ENCODE peak calls at places on chromosomes 11 and 22, in four cellular contexts. L is heart right ventricle; B is CD8-positive, alpha-beta T cell; Z is kidney. S is an unnamed sample. For H3K36me3, the result is how much of the 10 kb centered on the place peaks cover.

GRCh38 chr11:2211113-2211971 is 39.7 kb upstream of the TH start:
- DNase-seq in L (peak), B (no peak), Z (peak), S (peak)

GRCh38 chr11:2898366-2899079 is 12.9 kb upstream of the CDKN1C start:
- DNase-seq in L (peak), B (peak), Z (peak), S (no peak)

GRCh38 chr11:63537293-63538101 is 889 bp downstream of the PLAAT4 start:
- DNase-seq in L (peak), B (no peak), Z (no peak), S (no peak)

GRCh38 chr11:133947298-133947905 is 9.4 kb downstream of the IGSF9B start:
- DNase-seq in L (peak), B (peak), Z (no peak), S (no peak)

GRCh38 chr22:50720861-50721844 is 16.9 kb upstream of the ACR start:
- DNase-seq in L (peak), B (no peak), Z (peak), S (no peak)

GRCh38 chr22:49961601-49962011 is 1.0 kb downstream of the PIM3 start:
- DNase-seq in L (peak), B (no peak), Z (peak), S (no peak)

GRCh38 chr22:19923914-19924513 is 17.6 kb upstream of the COMT start:
- DNase-seq in L (no peak), B (no peak), Z (peak), S (no peak)

GRCh38 chr11:66008095-66008467 is 3.7 kb upstream of the CST6 start:
- DNase-seq in L (no peak), B (no peak), Z (no peak), S (no peak)

GRCh38 chr11:45263773-45264172 is 22.4 kb downstream of the SYT13 start:
- DNase-seq in L (no peak), B (no peak), Z (no peak), S (no peak)

GRCh38 chr11:19705936-19706335 is 6.7 kb upstream of the NAV2 start:
- DNase-seq in L (no peak), B (no peak), Z (no peak), S (no peak)

GRCh38 chr11:73290536-73290935 is 17.5 kb upstream of the ARHGEF17 start:
- DNase-seq in L (no peak), B (no peak), Z (peak), S (no peak)
- H3K27ac ChIP-seq in L (no peak), B (no peak), Z (no peak), S (no peak)

GRCh38 chr11:61587541-61587941 is 6.7 kb upstream of the SYT7 start:
- DNase-seq in L (peak), B (peak), Z (no peak), S (peak)

GRCh38 chr11:61589961-61590360 is 9.1 kb upstream of the SYT7 start:
- DNase-seq in L (no peak), B (no peak), Z (no peak), S (no peak)

GRCh38 chr11:61587951-61588695 is 7.2 kb upstream of the SYT7 start:
- DNase-seq in L (peak), B (peak), Z (peak), S (peak)

GRCh38 chr11:61585115-61585514 is 4.2 kb upstream of the SYT7 start:
- DNase-seq in L (no peak), B (no peak), Z (no peak), S (no peak)

GRCh38 chr11:61586792-61587430 is 6.0 kb upstream of the SYT7 start:
- DNase-seq in L (no peak), B (no peak), Z (no peak), S (no peak)
- H3K4me3 ChIP-seq in L (peak), B (no peak), Z (no peak), S (peak)

DNA sequence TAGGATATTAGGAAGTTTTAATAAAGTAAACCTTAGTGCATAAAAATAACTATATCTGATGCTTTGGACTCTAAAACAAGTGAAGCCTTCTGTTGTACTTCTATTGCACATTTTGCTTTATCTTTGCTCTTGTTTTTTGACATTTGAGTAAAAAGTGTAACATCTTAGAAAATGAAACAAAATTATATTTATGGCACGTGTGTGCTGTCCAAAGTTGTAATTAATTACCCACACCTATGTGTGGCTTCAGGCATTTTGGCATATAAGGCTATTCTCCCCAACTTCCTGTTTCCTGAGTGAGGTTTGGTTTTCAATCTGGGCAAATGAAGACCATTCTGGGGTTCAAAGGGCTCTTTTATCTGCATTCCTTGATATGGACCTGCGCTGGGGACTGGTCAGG is at the start of gene OOSP1:
- DNase-seq in L (no peak), B (no peak), Z (no peak), S (no peak)
- H3K36me3 ChIP-seq in L (under half), B (under half), Z (under half), S (under half)

DNA sequence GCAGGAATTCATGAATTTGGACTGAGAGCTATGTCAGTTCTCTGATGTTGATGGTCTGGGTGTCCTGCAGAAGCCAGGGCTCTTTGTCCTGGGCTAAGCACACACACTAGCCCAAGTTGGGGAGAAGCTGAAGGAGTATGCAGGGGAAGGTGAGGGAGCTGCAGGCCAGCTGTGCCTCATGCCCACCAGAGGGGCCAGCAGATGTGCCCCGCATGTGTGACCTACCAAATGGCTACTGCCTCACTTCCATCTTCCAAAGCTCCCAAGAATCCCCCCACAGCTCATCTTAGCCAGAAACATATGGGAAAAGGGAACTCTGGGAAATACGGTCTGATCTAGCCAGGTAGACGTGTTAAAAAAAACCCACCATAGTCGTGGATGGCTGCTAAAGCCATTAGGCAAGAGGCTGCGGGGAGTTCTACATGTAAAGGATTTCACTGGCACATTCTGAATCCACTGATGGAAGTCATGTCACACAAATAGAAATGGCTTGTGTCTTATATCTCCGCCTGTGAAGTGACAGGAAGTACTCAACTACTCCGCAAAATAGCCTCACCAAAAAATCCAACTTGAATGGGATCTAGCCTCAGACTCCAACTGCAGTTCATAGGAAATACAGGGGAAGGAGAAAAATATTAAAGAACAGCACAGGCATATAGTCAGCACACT is 96.3 kb upstream of the CLMP start:
- DNase-seq in L (no peak), B (no peak), Z (no peak), S (no peak)
- H3K27ac ChIP-seq in L (no peak), B (no peak), Z (no peak), S (no peak)

GRCh38 chr11:46458491-46458890 is 66.9 kb upstream of the CHRM4 start:
- DNase-seq in L (no peak), B (no peak), Z (no peak), S (no peak)

GRCh38 chr11:46456269-46456668 is 64.7 kb upstream of the CHRM4 start:
- DNase-seq in L (no peak), B (no peak), Z (no peak), S (no peak)

GRCh38 chr11:46457659-46458058 is 66.1 kb upstream of the CHRM4 start:
- DNase-seq in L (no peak), B (no peak), Z (no peak), S (no peak)

GRCh38 chr11:46455816-46456215 is 64.2 kb upstream of the CHRM4 start:
- DNase-seq in L (no peak), B (no peak), Z (no peak), S (no peak)

DNA sequence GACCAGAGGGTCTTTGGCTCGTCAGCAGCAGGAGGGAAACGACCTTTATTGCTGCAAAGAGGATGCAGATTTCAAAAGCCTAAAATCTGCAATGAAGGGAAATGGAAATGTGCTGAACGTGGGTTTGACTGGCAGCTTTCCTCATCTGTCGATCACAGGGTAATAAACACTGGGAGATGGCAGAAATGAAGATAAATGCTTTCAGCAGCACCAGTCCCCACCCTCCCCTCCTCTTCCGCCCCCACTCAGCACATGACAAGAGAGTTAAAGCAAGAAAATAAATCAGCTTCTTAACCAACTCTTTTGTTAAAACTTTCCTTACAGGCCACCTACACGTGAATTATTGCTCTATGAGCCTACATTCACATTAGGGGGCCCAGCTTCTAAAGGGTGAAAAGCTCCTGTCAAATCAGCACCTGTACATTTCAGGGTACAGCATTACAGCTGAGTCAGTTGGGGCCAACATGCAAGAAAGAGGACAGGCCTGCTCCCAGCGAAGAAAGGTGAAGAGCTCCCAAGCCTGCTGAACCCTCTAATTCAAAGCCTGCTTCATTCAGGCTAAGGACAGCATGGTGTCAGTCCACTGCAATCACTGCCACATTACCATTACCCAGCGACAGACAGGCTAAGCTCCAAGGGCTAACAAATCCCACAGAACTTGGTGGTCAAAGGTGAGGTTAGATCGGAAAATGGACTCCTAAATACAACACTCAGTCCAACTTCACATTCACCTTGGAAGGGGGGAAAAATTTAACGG is 65.3 kb upstream of the CHRM4 start:
- DNase-seq in L (no peak), B (no peak), Z (no peak), S (no peak)
- H3K4me3 ChIP-seq in L (no peak), B (no peak), Z (no peak), S (no peak)

DNA sequence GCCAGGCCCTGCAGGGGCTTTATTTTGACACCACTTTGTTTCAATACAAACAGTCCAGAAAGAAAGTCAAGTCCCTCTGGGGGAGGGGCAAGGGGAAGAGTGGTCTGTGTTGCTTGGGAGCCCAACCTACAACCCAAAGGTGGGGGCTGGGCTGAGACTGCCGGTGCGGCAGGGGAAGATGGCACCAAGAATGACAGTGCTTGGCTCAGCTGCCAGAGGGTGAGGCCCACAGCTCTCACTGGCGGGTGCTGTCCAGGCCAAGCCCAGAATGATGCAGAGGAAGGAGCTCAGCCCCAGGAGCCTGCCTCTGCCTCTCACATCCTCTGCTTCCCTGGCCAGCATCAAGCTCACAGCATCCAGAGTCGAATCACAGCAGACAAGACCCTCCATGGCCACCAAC is 12.4 kb downstream of the ARFGAP2 start:
- DNase-seq in L (no peak), B (no peak), Z (no peak), S (no peak)
- H3K36me3 ChIP-seq in L (under half), B (under half), Z (under half), S (under half)